ENCODE peak calls at places on chromosomes 6 and 20, in seven cellular contexts. One of them, this sample, is unnamed.

GRCh38 chr6:26455357-26455970 is 2.3 kb upstream of the BTN2A1 start:
- DNase-seq in cardiac fibroblast: peak; percentile 83
- DNase-seq in foreskin fibroblast: peak; percentile 32
- DNase-seq in fibroblast of lung: no peak
- DNase-seq in AG04450: no peak
- DNase-seq in HCT116: no peak
- DNase-seq in transverse colon: no peak
- DNase-seq in this sample: no peak

GRCh38 chr6:167056370-167056769 is 57.2 kb downstream of the CEP43 start:
- DNase-seq in fibroblast of lung: no peak
- DNase-seq in AG04450: no peak
- DNase-seq in HCT116: no peak
- DNase-seq in cardiac fibroblast: peak; percentile 5
- DNase-seq in foreskin fibroblast: no peak
- DNase-seq in transverse colon: no peak
- DNase-seq in this sample: peak; percentile 57

GRCh38 chr20:37343212-37343993 is 2.5 kb upstream of the SRC start:
- DNase-seq in transverse colon: peak; percentile 87
- DNase-seq in AG04450: no peak
- DNase-seq in fibroblast of lung: no peak
- DNase-seq in HCT116: no peak
- DNase-seq in foreskin fibroblast: no peak
- DNase-seq in cardiac fibroblast: no peak
- DNase-seq in this sample: no peak

GRCh38 chr20:48153523-48153922 is 368.2 kb upstream of the SULF2 start:
- DNase-seq in cardiac fibroblast: no peak
- DNase-seq in AG04450: no peak
- DNase-seq in HCT116: no peak
- DNase-seq in foreskin fibroblast: no peak
- DNase-seq in fibroblast of lung: no peak
- DNase-seq in transverse colon: no peak
- DNase-seq in this sample: no peak

GRCh38 chr20:53660078-53660909 is 66.7 kb upstream of the ZNF217 start:
- DNase-seq in fibroblast of lung: peak; percentile 68
- DNase-seq in AG04450: no peak
- DNase-seq in foreskin fibroblast: no peak
- DNase-seq in transverse colon: peak; percentile 40
- DNase-seq in HCT116: no peak
- DNase-seq in cardiac fibroblast: peak; percentile 36
- DNase-seq in this sample: peak; percentile 69

GRCh38 chr6:31737315-31738047 is 1.2 kb upstream of the CLIC1 start:
- DNase-seq in foreskin fibroblast: no peak
- DNase-seq in AG04450: no peak
- DNase-seq in cardiac fibroblast: no peak
- DNase-seq in transverse colon: peak; percentile 52
- DNase-seq in HCT116: no peak
- DNase-seq in fibroblast of lung: peak; percentile 65
- DNase-seq in this sample: no peak

GRCh38 chr6:110951986-110952794 is 6.3 kb upstream of the GTF3C6 start:
- DNase-seq in AG04450: no peak
- DNase-seq in transverse colon: no peak
- DNase-seq in foreskin fibroblast: peak; percentile 72
- DNase-seq in cardiac fibroblast: peak; percentile 79
- DNase-seq in fibroblast of lung: peak; percentile 73
- DNase-seq in HCT116: no peak
- DNase-seq in this sample: peak; percentile 70

GRCh38 chr20:24668791-24669190 is 199.4 kb downstream of the SYNDIG1 start:
- DNase-seq in foreskin fibroblast: no peak
- DNase-seq in HCT116: no peak
- DNase-seq in cardiac fibroblast: no peak
- DNase-seq in fibroblast of lung: no peak
- DNase-seq in transverse colon: no peak
- DNase-seq in AG04450: no peak
- DNase-seq in this sample: no peak

GRCh38 chr20:50197463-50197862 is 6.8 kb downstream of the CEBPB start:
- DNase-seq in fibroblast of lung: no peak
- DNase-seq in cardiac fibroblast: no peak
- DNase-seq in HCT116: no peak
- DNase-seq in foreskin fibroblast: no peak
- DNase-seq in AG04450: no peak
- DNase-seq in transverse colon: no peak
- DNase-seq in this sample: no peak

GRCh38 chr6:138523347-138524210 is 24.3 kb upstream of the NHSL1 start:
- DNase-seq in foreskin fibroblast: no peak
- DNase-seq in AG04450: no peak
- DNase-seq in HCT116: no peak
- DNase-seq in cardiac fibroblast: peak; percentile 36
- DNase-seq in transverse colon: no peak
- DNase-seq in fibroblast of lung: no peak
- DNase-seq in this sample: no peak

GRCh38 chr20:4192378-4193048 is 177.2 kb upstream of the RNF24 start:
- DNase-seq in AG04450: no peak
- DNase-seq in cardiac fibroblast: peak; percentile 71
- DNase-seq in fibroblast of lung: peak; percentile 29
- DNase-seq in transverse colon: no peak
- DNase-seq in foreskin fibroblast: peak; percentile 14
- DNase-seq in HCT116: no peak
- DNase-seq in this sample: no peak

GRCh38 chr6:106731144-106731842 is 101.9 kb downstream of the QRSL1 start:
- DNase-seq in transverse colon: peak; percentile 71
- DNase-seq in AG04450: no peak
- DNase-seq in HCT116: no peak
- DNase-seq in fibroblast of lung: no peak
- DNase-seq in foreskin fibroblast: no peak
- DNase-seq in cardiac fibroblast: no peak
- DNase-seq in this sample: no peak

GRCh38 chr6:44275749-44276648 is 5.7 kb downstream of the TMEM151B start:
- DNase-seq in AG04450: no peak
- DNase-seq in HCT116: no peak
- DNase-seq in foreskin fibroblast: no peak
- DNase-seq in cardiac fibroblast: no peak
- DNase-seq in transverse colon: no peak
- DNase-seq in fibroblast of lung: no peak
- DNase-seq in this sample: no peak

GRCh38 chr6:15213838-15214398 is 32.0 kb upstream of the JARID2 start:
- DNase-seq in transverse colon: no peak
- DNase-seq in fibroblast of lung: no peak
- DNase-seq in foreskin fibroblast: no peak
- DNase-seq in AG04450: no peak
- DNase-seq in cardiac fibroblast: no peak
- DNase-seq in HCT116: no peak
- DNase-seq in this sample: no peak

GRCh38 chr6:52535711-52536423 is 41.0 kb downstream of the TRAM2 start:
- DNase-seq in cardiac fibroblast: no peak
- DNase-seq in fibroblast of lung: no peak
- DNase-seq in transverse colon: no peak
- DNase-seq in foreskin fibroblast: no peak
- DNase-seq in HCT116: no peak
- DNase-seq in AG04450: no peak
- DNase-seq in this sample: no peak

GRCh38 chr6:38806271-38806670 is 91.2 kb downstream of the DNAH8 start:
- DNase-seq in foreskin fibroblast: no peak
- DNase-seq in HCT116: no peak
- DNase-seq in AG04450: no peak
- DNase-seq in fibroblast of lung: no peak
- DNase-seq in transverse colon: no peak
- DNase-seq in cardiac fibroblast: no peak
- DNase-seq in this sample: no peak

GRCh38 chr6:40755046-40755681 is 168.0 kb upstream of the LRFN2 start:
- DNase-seq in fibroblast of lung: peak; percentile 49
- DNase-seq in HCT116: no peak
- DNase-seq in AG04450: peak; percentile 13
- DNase-seq in transverse colon: no peak
- DNase-seq in foreskin fibroblast: no peak
- DNase-seq in cardiac fibroblast: peak; percentile 6
- DNase-seq in this sample: peak; percentile 20

GRCh38 chr6:115441671-115442070 is 619.0 kb downstream of the FRK start:
- DNase-seq in HCT116: no peak
- DNase-seq in transverse colon: no peak
- DNase-seq in cardiac fibroblast: no peak
- DNase-seq in AG04450: no peak
- DNase-seq in foreskin fibroblast: peak; percentile 41
- DNase-seq in fibroblast of lung: peak; percentile 25
- DNase-seq in this sample: no peak

GRCh38 chr6:137001287-137001976 is 43.3 kb downstream of the IL20RA start:
- DNase-seq in cardiac fibroblast: no peak
- DNase-seq in foreskin fibroblast: no peak
- DNase-seq in HCT116: peak; percentile 74
- DNase-seq in fibroblast of lung: no peak
- DNase-seq in AG04450: no peak
- DNase-seq in transverse colon: no peak
- DNase-seq in this sample: no peak

GRCh38 chr20:5767493-5768098 is 17.4 kb downstream of the SHLD1 start:
- DNase-seq in fibroblast of lung: no peak
- DNase-seq in AG04450: no peak
- DNase-seq in foreskin fibroblast: no peak
- DNase-seq in HCT116: no peak
- DNase-seq in cardiac fibroblast: no peak
- DNase-seq in transverse colon: no peak
- DNase-seq in this sample: no peak

GRCh38 chr6:134293659-134294161 is 24.2 kb downstream of the SGK1 start:
- DNase-seq in foreskin fibroblast: no peak
- DNase-seq in transverse colon: no peak
- DNase-seq in AG04450: no peak
- DNase-seq in cardiac fibroblast: no peak
- DNase-seq in HCT116: no peak
- DNase-seq in fibroblast of lung: no peak
- DNase-seq in this sample: peak; percentile 79

GRCh38 chr6:166551797-166552495 is 34.5 kb downstream of the RAMACL start:
- DNase-seq in foreskin fibroblast: no peak
- DNase-seq in fibroblast of lung: no peak
- DNase-seq in HCT116: no peak
- DNase-seq in transverse colon: no peak
- DNase-seq in cardiac fibroblast: no peak
- DNase-seq in AG04450: no peak
- DNase-seq in this sample: no peak

GRCh38 chr6:37049990-37050853 is 44.8 kb downstream of the FGD2 start:
- DNase-seq in fibroblast of lung: no peak
- DNase-seq in foreskin fibroblast: no peak
- DNase-seq in AG04450: no peak
- DNase-seq in HCT116: no peak
- DNase-seq in transverse colon: peak; percentile 77
- DNase-seq in cardiac fibroblast: no peak
- DNase-seq in this sample: no peak

GRCh38 chr6:85669735-85670194 is 27.1 kb upstream of the SYNCRIP start:
- DNase-seq in transverse colon: no peak
- DNase-seq in AG04450: no peak
- DNase-seq in fibroblast of lung: peak; percentile 31
- DNase-seq in HCT116: no peak
- DNase-seq in cardiac fibroblast: peak; percentile 69
- DNase-seq in foreskin fibroblast: peak; percentile 65
- DNase-seq in this sample: peak; percentile 55

GRCh38 chr6:62889240-62889639 is 322.0 kb upstream of the FKBP1C start:
- DNase-seq in transverse colon: no peak
- DNase-seq in fibroblast of lung: no peak
- DNase-seq in AG04450: no peak
- DNase-seq in HCT116: no peak
- DNase-seq in foreskin fibroblast: no peak
- DNase-seq in cardiac fibroblast: no peak
- DNase-seq in this sample: no peak

GRCh38 chr6:62891065-62891647 is 320.1 kb upstream of the FKBP1C start:
- DNase-seq in foreskin fibroblast: no peak
- DNase-seq in fibroblast of lung: no peak
- DNase-seq in transverse colon: no peak
- DNase-seq in cardiac fibroblast: peak; percentile 16
- DNase-seq in HCT116: no peak
- DNase-seq in AG04450: no peak
- DNase-seq in this sample: no peak
- TF ChIP-seq CTCF in foreskin fibroblast: peak; percentile 16
- TF ChIP-seq CTCF in fibroblast of lung: no peak
- TF ChIP-seq CTCF in transverse colon: peak; percentile 29
- TF ChIP-seq CTCF in cardiac fibroblast: peak; percentile 17
- TF ChIP-seq CTCF in HCT116: no peak
- TF ChIP-seq CTCF in AG04450: peak; percentile 13
- TF ChIP-seq CTCF in this sample: no peak

GRCh38 chr20:17964632-17965031 is 4.0 kb downstream of the SNX5 start:
- DNase-seq in HCT116: no peak
- DNase-seq in foreskin fibroblast: no peak
- DNase-seq in transverse colon: no peak
- DNase-seq in fibroblast of lung: no peak
- DNase-seq in cardiac fibroblast: no peak
- DNase-seq in AG04450: no peak
- DNase-seq in this sample: no peak
- H3K4me3 ChIP-seq in HCT116: no peak overlapping the region
- H3K4me3 ChIP-seq in foreskin fibroblast: no peak overlapping the region
- H3K4me3 ChIP-seq in transverse colon: peak overlapping the region; percentile 93
- H3K4me3 ChIP-seq in fibroblast of lung: peak overlapping the region; percentile 98
- H3K4me3 ChIP-seq in cardiac fibroblast: no peak overlapping the region
- H3K4me3 ChIP-seq in AG04450: peak overlapping the region; percentile 12
- H3K4me3 ChIP-seq in this sample: peak overlapping the region; percentile 97

DNA sequence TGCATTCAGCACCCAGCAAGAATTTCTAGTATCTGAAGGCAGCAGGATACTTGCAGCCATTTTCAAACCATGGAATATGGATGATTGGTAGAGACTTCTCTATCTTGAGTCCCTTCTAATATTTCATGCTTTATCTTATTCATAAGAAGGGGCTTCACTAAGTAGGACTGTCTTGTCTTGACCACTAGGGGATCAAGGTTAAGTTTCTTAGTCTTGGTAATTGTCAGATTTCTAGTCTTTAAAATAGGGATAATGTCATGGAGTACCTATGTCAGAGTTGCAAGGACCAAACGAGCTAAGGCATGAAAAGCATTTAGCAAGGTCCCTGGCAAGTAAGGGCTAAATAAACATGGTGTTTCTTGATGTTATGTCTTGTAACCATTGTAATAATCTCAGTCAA is 68.5 kb upstream of the ESR1 start:
- DNase-seq in AG04450: no peak
- DNase-seq in cardiac fibroblast: no peak
- DNase-seq in HCT116: no peak
- DNase-seq in transverse colon: no peak
- DNase-seq in foreskin fibroblast: no peak
- DNase-seq in fibroblast of lung: no peak
- DNase-seq in this sample: no peak
- TF ChIP-seq CTCF in AG04450: no peak
- TF ChIP-seq CTCF in cardiac fibroblast: no peak
- TF ChIP-seq CTCF in HCT116: peak; percentile 33
- TF ChIP-seq CTCF in transverse colon: no peak
- TF ChIP-seq CTCF in foreskin fibroblast: no peak
- TF ChIP-seq CTCF in fibroblast of lung: no peak
- TF ChIP-seq CTCF in this sample: no peak

DNA sequence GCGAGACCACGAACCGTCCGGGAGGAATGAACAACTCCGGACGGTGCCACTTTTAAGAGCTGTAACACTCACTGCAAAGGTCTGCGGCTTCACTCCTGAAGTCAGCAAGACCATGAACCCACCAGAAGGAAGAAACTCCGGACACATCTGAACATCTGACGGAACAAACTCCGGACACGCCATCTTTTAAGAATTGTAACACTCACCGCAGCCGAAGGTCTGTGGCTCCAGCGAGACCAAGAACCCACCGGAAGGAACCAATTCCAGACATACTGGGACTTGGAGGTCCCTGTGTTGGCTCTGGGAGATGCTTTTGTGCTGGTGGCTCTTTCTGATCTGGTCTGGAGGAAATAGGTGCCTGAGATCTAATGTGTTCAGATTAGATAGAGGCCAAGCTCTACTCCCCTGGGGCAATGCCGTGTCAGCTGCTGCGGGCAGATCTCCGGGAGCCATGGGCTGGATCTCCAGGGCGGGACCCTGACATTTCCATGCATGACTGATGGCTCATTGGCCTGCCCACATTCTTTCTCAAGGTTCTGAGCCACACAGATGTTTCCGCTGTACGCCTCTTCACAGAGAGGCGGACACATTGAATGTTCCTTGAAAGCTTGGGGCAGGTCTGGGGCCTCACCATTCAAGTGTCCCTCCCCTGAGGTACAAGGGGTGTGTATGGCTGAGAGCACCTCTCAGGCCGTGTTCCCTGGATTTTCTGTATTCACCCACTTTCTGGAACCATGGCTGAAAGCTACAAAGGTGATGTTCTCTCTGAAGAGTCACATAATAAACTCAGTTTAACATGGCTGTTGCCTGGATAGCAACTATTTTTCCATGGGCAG is 29.3 kb downstream of the GMPR start:
- DNase-seq in HCT116: no peak
- DNase-seq in AG04450: no peak
- DNase-seq in transverse colon: no peak
- DNase-seq in cardiac fibroblast: no peak
- DNase-seq in foreskin fibroblast: no peak
- DNase-seq in fibroblast of lung: no peak
- DNase-seq in this sample: no peak
- H3K4me3 ChIP-seq in HCT116: no peak overlapping the region
- H3K4me3 ChIP-seq in AG04450: no peak overlapping the region
- H3K4me3 ChIP-seq in transverse colon: no peak overlapping the region
- H3K4me3 ChIP-seq in cardiac fibroblast: no peak overlapping the region
- H3K4me3 ChIP-seq in foreskin fibroblast: no peak overlapping the region
- H3K4me3 ChIP-seq in fibroblast of lung: no peak overlapping the region
- H3K4me3 ChIP-seq in this sample: no peak overlapping the region